ENCODE peak calls at places on chromosomes 13 and 19, in ten cellular contexts. F is osteoblast, Y is A673, P is body of pancreas, H is HFF-Myc, U is choroid plexus epithelial cell, L is suprapubic skin, V is IMR-90, C is neural progenitor cell, I is tibial artery. M is an unnamed sample.

GRCh38 chr19:54383330-54383729 is 18.6 kb upstream of the LAIR1 start:
- DNase-seq in F (no peak), Y (no peak), P (no peak), H (no peak), U (no peak), L (no peak), V (no peak), C (no peak), I (no peak), M (no peak)

GRCh38 chr19:54011507-54012211 is 20.2 kb downstream of the CACNG6 start:
- DNase-seq in F (peak; percentile 71), Y (no peak), P (no peak), H (no peak), U (no peak), L (no peak), V (no peak), C (peak; percentile 34), I (no peak), M (no peak)

GRCh38 chr19:58571575-58571947 is 1.6 kb downstream of the MZF1 start:
- DNase-seq in F (no peak), Y (no peak), P (no peak), H (no peak), U (no peak), L (peak; percentile 61), V (no peak), C (no peak), I (peak; percentile 62), M (no peak)

GRCh38 chr19:15253076-15253475 is 20.8 kb upstream of the EPHX3 start:
- DNase-seq in F (no peak), Y (no peak), P (no peak), H (no peak), U (no peak), L (no peak), V (no peak), C (no peak), I (no peak), M (no peak)

GRCh38 chr13:41900918-41901317 is 60.0 kb downstream of the VWA8 start:
- DNase-seq in F (no peak), Y (no peak), P (no peak), H (no peak), U (no peak), L (no peak), V (peak; percentile 20), C (no peak), I (no peak), M (no peak)

GRCh38 chr19:12838182-12838890 is at the start of gene MAST1:
- DNase-seq in F (peak; percentile 98), Y (peak; percentile 78), P (peak; percentile 41), H (no peak), U (no peak), L (no peak), V (no peak), C (peak; percentile 91), I (no peak), M (no peak)

GRCh38 chr19:40398417-40399056 is 8.6 kb upstream of the HIPK4 start:
- DNase-seq in F (peak; percentile 43), Y (no peak), P (no peak), H (no peak), U (peak; percentile 49), L (no peak), V (no peak), C (peak; percentile 84), I (no peak), M (no peak)

GRCh38 chr13:46575321-46575721 is 22.4 kb downstream of the LRCH1 start:
- DNase-seq in F (no peak), Y (no peak), P (no peak), H (no peak), U (peak; percentile 60), L (no peak), V (peak; percentile 89), C (no peak), I (no peak), M (no peak)

GRCh38 chr19:1653300-1653628 is 849 bp upstream of the TCF3 start:
- DNase-seq in F (no peak), Y (no peak), P (no peak), H (no peak), U (no peak), L (no peak), V (no peak), C (no peak), I (no peak), M (no peak)

GRCh38 chr19:5356918-5357317 is 16.3 kb upstream of the PTPRS start:
- DNase-seq in F (peak; percentile 35), Y (no peak), P (no peak), H (no peak), U (no peak), L (no peak), V (no peak), C (no peak), I (no peak), M (no peak)

GRCh38 chr13:28239374-28239773 is 101.0 kb downstream of the PAN3 start:
- DNase-seq in F (peak; percentile 70), Y (peak; percentile 9), P (no peak), H (no peak), U (peak; percentile 90), L (no peak), V (peak; percentile 4), C (no peak), I (no peak), M (no peak)

GRCh38 chr19:47507924-47508553 is 6.8 kb downstream of the NAPA start:
- DNase-seq in F (peak; percentile 36), Y (no peak), P (no peak), H (no peak), U (peak; percentile 34), L (no peak), V (no peak), C (peak; percentile 59), I (no peak), M (no peak)

GRCh38 chr19:32041681-32042292 is 303.6 kb upstream of the ZNF507 start:
- DNase-seq in F (no peak), Y (peak; percentile 69), P (peak; percentile 35), H (no peak), U (peak; percentile 49), L (no peak), V (peak; percentile 31), C (peak; percentile 77), I (no peak), M (no peak)

GRCh38 chr13:75440100-75440499 is 41.9 kb downstream of the TBC1D4 start:
- DNase-seq in F (no peak), Y (no peak), P (peak; percentile 50), H (no peak), U (peak; percentile 22), L (no peak), V (no peak), C (no peak), I (no peak), M (no peak)

GRCh38 chr19:39177110-39177699 is 19.6 kb upstream of the NCCRP1 start:
- DNase-seq in F (no peak), Y (no peak), P (no peak), H (no peak), U (no peak), L (no peak), V (no peak), C (no peak), I (no peak), M (no peak)

GRCh38 chr19:27964165-27964564 is 1248.8 kb downstream of the UQCRFS1 start:
- DNase-seq in F (no peak), Y (no peak), P (no peak), H (no peak), U (peak; percentile 42), L (no peak), V (no peak), C (no peak), I (no peak), M (no peak)

GRCh38 chr13:22073718-22074117 is 402.8 kb downstream of the FGF9 start:
- DNase-seq in F (no peak), Y (no peak), P (no peak), H (no peak), U (no peak), L (no peak), V (no peak), C (no peak), I (no peak), M (no peak)

GRCh38 chr19:10836478-10837325 is 690 bp upstream of the TMED1 start:
- DNase-seq in F (peak; percentile 86), Y (peak; percentile 90), P (peak; percentile 91), H (peak; percentile 73), U (peak; percentile 90), L (peak; percentile 90), V (no peak), C (no peak), I (peak; percentile 92), M (no peak)

GRCh38 chr13:53001444-53001843 is 27.2 kb upstream of the OLFM4 start:
- DNase-seq in F (no peak), Y (no peak), P (no peak), H (no peak), U (no peak), L (no peak), V (no peak), C (no peak), I (no peak), M (no peak)

GRCh38 chr19:3469638-3470499 is 10.5 kb downstream of the SMIM24 start:
- DNase-seq in F (peak; percentile 77), Y (no peak), P (no peak), H (no peak), U (no peak), L (no peak), V (no peak), C (no peak), I (no peak), M (no peak)
- TF ChIP-seq CTCF in F (peak; percentile 10), Y (peak; percentile 37), P (no peak), H (no peak), U (peak; percentile 26), L (no peak), V (no peak), C (no peak), I (no peak), M (no peak)

DNA sequence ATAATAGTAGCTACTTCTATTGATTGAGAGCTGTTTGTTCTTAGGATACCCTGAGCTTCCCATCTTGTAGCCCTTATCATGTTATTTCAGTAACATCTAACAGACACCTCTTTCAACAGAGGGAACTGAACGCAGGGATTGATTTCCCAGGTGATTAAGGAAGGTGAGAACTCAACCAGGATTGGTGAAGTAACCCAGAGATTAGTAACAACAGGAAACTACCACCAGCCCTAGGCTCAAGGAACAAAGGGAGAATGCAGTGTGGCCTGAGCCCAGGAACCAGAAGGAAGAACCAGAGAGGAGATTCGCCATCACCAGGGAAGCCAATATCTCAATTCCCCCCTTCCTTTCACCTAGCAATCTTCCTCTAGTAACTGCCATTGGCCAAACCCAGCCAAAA is 8.5 kb downstream of the DHRS12 start:
- DNase-seq in F (no peak), Y (no peak), P (no peak), H (no peak), U (no peak), L (no peak), V (no peak), C (no peak), I (no peak), M (no peak)
- H3K4me3 ChIP-seq in F (no peak overlapping the region), Y (no peak overlapping the region), P (no peak overlapping the region), H (no peak overlapping the region), U (no peak overlapping the region), L (no peak overlapping the region), V (no peak overlapping the region), C (no peak overlapping the region), I (no peak overlapping the region), M (no peak overlapping the region)

GRCh38 chr13:31797154-31797775 is 57.9 kb downstream of the RXFP2 start:
- DNase-seq in F (peak; percentile 68), Y (peak; percentile 27), P (no peak), H (peak; percentile 20), U (peak; percentile 54), L (no peak), V (peak; percentile 55), C (peak; percentile 36), I (no peak), M (no peak)
- TF ChIP-seq CTCF in F (peak; percentile 71), Y (peak; percentile 54), P (peak; percentile 24), H (peak; percentile 30), U (peak; percentile 54), L (no peak), V (peak; percentile 69), C (peak; percentile 56), I (peak; percentile 50), M (peak; percentile 53)

GRCh38 chr19:23766951-23767350 is 8.3 kb upstream of the ZNF681 start:
- DNase-seq in F (no peak), Y (no peak), P (no peak), H (no peak), U (no peak), L (peak; percentile 15), V (no peak), C (no peak), I (no peak), M (no peak)
- H3K4me3 ChIP-seq in F (no peak overlapping the region), Y (no peak overlapping the region), P (no peak overlapping the region), H (no peak overlapping the region), U (no peak overlapping the region), L (no peak overlapping the region), V (no peak overlapping the region), C (no peak overlapping the region), I (no peak overlapping the region), M (no peak overlapping the region)